ENCODE peak calls at places on chromosome 1, in eight cellular contexts. W is GM12878, F is GM23338, E is Panc1, G is K562, B is HCT116, N is upper lobe of left lung, V is HepG2. H is an unnamed sample.

GRCh38 chr1:47323475-47324105 is 9.6 kb upstream of the STIL start:
- ATAC-seq in W (no peak), F (no peak), E (no peak), G (peak), B (no peak), N (no peak), V (peak), H (no peak)

GRCh38 chr1:244800821-244801220 is 34.6 kb upstream of the COX20 start:
- ATAC-seq in W (no peak), F (no peak), E (no peak), G (no peak), B (peak), N (no peak), V (peak), H (no peak)

GRCh38 chr1:212237651-212238050 is 47.6 kb upstream of the PPP2R5A start:
- ATAC-seq in W (peak), F (no peak), E (no peak), G (peak), B (peak), N (no peak), V (peak), H (no peak)

GRCh38 chr1:243745361-243745760 is 104.7 kb downstream of the AKT3 start:
- ATAC-seq in W (no peak), F (no peak), E (no peak), G (no peak), B (no peak), N (no peak), V (no peak), H (no peak)

GRCh38 chr1:151062738-151063371 is 2.7 kb downstream of the MLLT11 start:
- ATAC-seq in W (no peak), F (no peak), E (no peak), G (peak), B (no peak), N (no peak), V (no peak), H (no peak)

GRCh38 chr1:7454052-7454815 is 316.9 kb upstream of the VAMP3 start:
- ATAC-seq in W (peak), F (peak), E (peak), G (peak), B (peak), N (no peak), V (peak), H (no peak)

GRCh38 chr1:207750901-207751300 is 953 bp upstream of the CD46 start:
- ATAC-seq in W (no peak), F (no peak), E (no peak), G (no peak), B (no peak), N (no peak), V (no peak), H (no peak)

GRCh38 chr1:40339420-40340323 is 22.6 kb upstream of the COL9A2 start:
- ATAC-seq in W (peak), F (no peak), E (no peak), G (peak), B (no peak), N (peak), V (no peak), H (no peak)

GRCh38 chr1:51512611-51513010 is 6.5 kb downstream of the EPS15 start:
- ATAC-seq in W (peak), F (no peak), E (no peak), G (no peak), B (no peak), N (no peak), V (no peak), H (no peak)

GRCh38 chr1:233732206-233732605 is 118.3 kb downstream of the KCNK1 start:
- ATAC-seq in W (no peak), F (no peak), E (no peak), G (no peak), B (no peak), N (no peak), V (no peak), H (no peak)

GRCh38 chr1:66231162-66232077 is 302.5 kb upstream of the SGIP1 start:
- ATAC-seq in W (no peak), F (no peak), E (no peak), G (no peak), B (peak), N (no peak), V (no peak), H (no peak)

GRCh38 chr1:175555266-175555665 is 188.1 kb downstream of the TNR start:
- ATAC-seq in W (no peak), F (no peak), E (no peak), G (no peak), B (no peak), N (no peak), V (no peak), H (no peak)

DNA sequence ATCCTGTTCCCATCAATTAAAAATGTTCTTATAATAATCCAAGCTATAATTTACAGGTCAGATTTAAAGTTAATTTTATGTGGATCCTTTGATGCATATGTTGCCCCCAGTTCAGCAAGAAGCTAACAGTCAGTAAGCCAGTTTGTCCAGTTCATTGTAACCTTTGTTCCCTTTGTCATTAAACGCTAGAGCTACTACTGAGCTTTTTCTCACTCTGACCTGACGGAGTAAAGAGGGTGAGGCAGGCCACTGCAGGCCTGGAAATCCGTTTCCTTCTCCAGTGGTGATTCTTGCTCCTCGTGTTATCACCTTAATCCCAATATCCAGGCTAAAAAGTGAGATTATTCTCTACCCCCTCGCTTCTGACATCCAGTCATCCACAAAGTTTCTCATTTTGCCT is 10.2 kb downstream of the YBX1 start:
- ATAC-seq in W (no peak), F (peak), E (no peak), G (no peak), B (no peak), N (no peak), V (peak), H (no peak)
- H3K27ac ChIP-seq in W (no peak), F (peak), E (no peak), G (peak), B (no peak), N (peak), V (peak), H (no peak)

DNA sequence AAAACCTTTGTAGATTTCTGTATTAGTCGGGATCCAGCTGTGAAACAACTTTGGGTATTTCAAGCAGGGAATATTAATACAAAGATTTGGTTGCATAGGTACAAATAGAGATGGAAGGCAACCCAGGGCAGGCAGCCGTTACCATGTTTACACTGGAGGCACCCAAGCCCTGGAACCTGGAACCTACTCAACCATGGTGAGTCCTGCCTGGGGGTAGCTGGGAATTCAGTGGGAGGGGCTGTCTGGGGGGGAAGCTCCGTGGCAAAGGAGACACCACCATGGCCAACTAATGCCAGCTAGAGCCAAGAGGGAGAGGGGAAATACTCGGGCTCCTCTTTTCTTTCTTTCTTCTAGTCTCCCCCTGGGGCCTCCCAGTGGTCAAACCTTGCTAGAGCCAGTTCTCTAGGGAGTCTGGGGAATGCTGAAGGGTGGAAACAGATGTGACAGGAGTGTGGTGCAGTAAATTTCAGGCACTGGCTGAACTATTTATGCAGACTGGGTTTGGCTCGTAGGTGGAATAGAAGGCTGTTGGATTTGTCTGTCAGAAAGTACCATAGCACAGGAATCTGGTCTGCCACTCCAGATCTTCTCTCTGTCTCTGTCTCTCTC is 91.9 kb upstream of the CACNA1E start:
- ATAC-seq in W (no peak), F (peak), E (no peak), G (peak), B (peak), N (no peak), V (no peak), H (no peak)
- TF ChIP-seq CTCF in W (no peak), F (peak), E (no peak), G (no peak), B (peak), N (no peak), V (no peak), H (no peak)

GRCh38 chr1:170198090-170198489 is 52.3 kb downstream of the NTMT2 start:
- ATAC-seq in W (no peak), F (no peak), E (no peak), G (no peak), B (no peak), N (no peak), V (no peak), H (no peak)
- TF ChIP-seq POLR2AphosphoS5 in W (no peak), F (no peak), E (no peak), G (no peak), B (no peak), N (no peak), V (no peak), H (no peak)

GRCh38 chr1:156471496-156472490 is 28.8 kb downstream of the MEF2D start:
- ATAC-seq in W (peak), F (no peak), E (peak), G (no peak), B (no peak), N (peak), V (peak), H (no peak)
- H3K27ac ChIP-seq in W (no peak), F (no peak), E (no peak), G (no peak), B (no peak), N (peak), V (peak), H (no peak)

GRCh38 chr1:8702848-8703810 is 114.3 kb downstream of the RERE start:
- ATAC-seq in W (peak), F (peak), E (peak), G (peak), B (peak), N (peak), V (peak), H (peak)
- TF ChIP-seq CTCF in W (peak), F (peak), E (peak), G (peak), B (no peak), N (peak), V (peak), H (peak)

GRCh38 chr1:223087231-223087990 is 55.6 kb downstream of the TLR5 start:
- ATAC-seq in W (no peak), F (no peak), E (no peak), G (no peak), B (no peak), N (no peak), V (no peak), H (no peak)

GRCh38 chr1:223089250-223089649 is 53.8 kb downstream of the TLR5 start:
- ATAC-seq in W (no peak), F (no peak), E (no peak), G (no peak), B (no peak), N (no peak), V (no peak), H (no peak)

GRCh38 chr1:223081181-223081994 is 61.7 kb downstream of the TLR5 start:
- ATAC-seq in W (peak), F (peak), E (peak), G (peak), B (peak), N (peak), V (peak), H (peak)

GRCh38 chr1:223088713-223089240 is 54.3 kb downstream of the TLR5 start:
- ATAC-seq in W (no peak), F (peak), E (no peak), G (no peak), B (no peak), N (no peak), V (no peak), H (no peak)

DNA sequence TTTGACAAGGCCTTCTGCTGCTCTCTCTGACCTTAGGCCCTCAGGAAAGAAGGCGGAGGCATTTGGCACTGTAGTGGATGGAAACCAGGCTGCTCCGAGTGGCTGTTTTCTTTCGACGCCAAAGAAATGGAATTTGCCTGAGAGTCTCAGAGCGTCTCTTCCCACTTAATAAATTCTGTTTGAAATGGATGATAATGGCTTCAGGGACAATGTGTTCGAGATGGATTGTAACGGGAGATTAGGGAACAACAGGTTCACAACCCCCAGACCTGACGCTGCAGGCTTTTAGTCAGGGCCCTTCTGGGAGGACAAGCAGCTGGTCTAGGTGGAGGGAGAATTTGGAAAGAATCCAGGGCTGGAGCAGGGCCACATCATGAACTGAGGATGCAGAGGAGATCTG is 58.6 kb downstream of the TLR5 start:
- ATAC-seq in W (no peak), F (no peak), E (no peak), G (no peak), B (no peak), N (no peak), V (no peak), H (peak)
- TF ChIP-seq POLR2AphosphoS5 in W (no peak), F (no peak), E (no peak), G (no peak), B (no peak), N (no peak), V (no peak), H (peak)